ENCODE peak calls at places on chromosomes 4 and X, in four cellular contexts. E, M, H and S are unnamed samples.

GRCh38 chr4:125049711-125050110 is 265.0 kb upstream of the FAT4 start:
- DNase-seq in H (no peak), M (no peak), E (peak; percentile 58), S (no peak)

GRCh38 chrX:109936114-109936513 is 66.8 kb upstream of the TMEM164 start:
- DNase-seq in M (no peak), E (peak; percentile 27), H (no peak), S (no peak)

GRCh38 chr4:140809671-140810070 is 53.5 kb upstream of the TBC1D9 start:
- DNase-seq in E (no peak), H (no peak), M (no peak), S (no peak)

GRCh38 chr4:76716020-76716419 is 181.9 kb downstream of the SOWAHB start:
- DNase-seq in H (no peak), M (no peak), E (no peak), S (no peak)

GRCh38 chr4:105401278-105401677 is 72.6 kb downstream of the PPA2 start:
- DNase-seq in H (no peak), M (no peak), E (peak; percentile 16), S (no peak)

GRCh38 chr4:22514001-22514400 is 1.9 kb downstream of the ADGRA3 start:
- DNase-seq in M (no peak), E (peak; percentile 91), H (no peak), S (no peak)

GRCh38 chr4:151219938-151220337 is 57.0 kb upstream of the PRSS48 start:
- DNase-seq in E (no peak), M (no peak), H (no peak), S (no peak)

GRCh38 chrX:132612990-132613564 is 124.2 kb upstream of the MBNL3 start:
- DNase-seq in M (no peak), E (peak; percentile 4), H (no peak), S (peak; percentile 46)

GRCh38 chrX:16950423-16950822 is 4.0 kb downstream of the REPS2 start:
- DNase-seq in M (no peak), H (no peak), E (no peak), S (no peak)

GRCh38 chr4:124806403-124806802 is 93.9 kb upstream of the ANKRD50 start:
- DNase-seq in H (no peak), M (peak; percentile 4), E (peak; percentile 63), S (no peak)

GRCh38 chr4:70844180-70844579 is 4.5 kb upstream of the GRSF1 start:
- DNase-seq in E (no peak), H (no peak), M (no peak), S (no peak)

GRCh38 chr4:70849277-70849676 is 9.6 kb upstream of the GRSF1 start:
- DNase-seq in E (no peak), H (no peak), M (no peak), S (no peak)
- H3K9ac ChIP-seq in E (no peak overlapping the region), H (no peak overlapping the region), M (no peak overlapping the region), S (no peak overlapping the region)

DNA sequence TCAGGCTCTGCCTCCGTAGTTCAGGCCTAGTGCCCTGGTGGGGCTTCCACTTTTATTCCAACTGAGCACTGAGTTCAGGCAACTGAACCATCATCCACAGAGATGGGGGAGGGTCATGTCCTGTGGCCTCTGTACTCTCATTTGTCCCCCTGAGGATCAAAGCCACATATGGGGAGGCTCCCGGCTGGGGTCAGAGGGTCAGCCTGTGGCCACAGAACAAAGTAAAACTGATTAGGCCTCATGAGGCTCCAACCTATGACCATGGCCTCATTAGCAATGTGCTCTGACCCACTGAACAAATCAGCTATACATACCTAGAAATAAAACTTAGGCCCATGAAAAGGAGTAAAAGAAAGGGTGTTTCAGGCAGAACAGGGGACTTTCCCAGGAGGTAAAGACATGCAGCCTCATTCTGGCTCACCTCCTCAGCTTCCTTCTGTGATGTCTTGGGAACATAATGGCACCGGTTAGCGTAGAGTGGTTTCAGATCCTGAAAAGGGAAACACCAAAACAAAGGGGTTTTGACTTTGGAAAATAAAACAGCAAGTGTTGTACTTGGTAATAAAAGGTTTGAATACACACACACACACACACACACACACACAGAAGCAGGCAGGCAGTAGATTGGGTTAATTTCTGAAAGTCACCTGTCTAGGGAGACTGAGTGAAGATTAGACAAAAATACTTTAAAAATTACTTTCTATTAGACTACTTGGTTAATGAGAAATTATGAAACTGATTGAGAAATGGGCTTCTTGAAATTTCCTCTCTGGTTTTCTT is 24.3 kb downstream of the TMEM255A start:
- DNase-seq in M (no peak), H (no peak), E (no peak), S (no peak)
- H3K9ac ChIP-seq in M (no peak overlapping the region), H (no peak overlapping the region), E (no peak overlapping the region), S (no peak overlapping the region)

DNA sequence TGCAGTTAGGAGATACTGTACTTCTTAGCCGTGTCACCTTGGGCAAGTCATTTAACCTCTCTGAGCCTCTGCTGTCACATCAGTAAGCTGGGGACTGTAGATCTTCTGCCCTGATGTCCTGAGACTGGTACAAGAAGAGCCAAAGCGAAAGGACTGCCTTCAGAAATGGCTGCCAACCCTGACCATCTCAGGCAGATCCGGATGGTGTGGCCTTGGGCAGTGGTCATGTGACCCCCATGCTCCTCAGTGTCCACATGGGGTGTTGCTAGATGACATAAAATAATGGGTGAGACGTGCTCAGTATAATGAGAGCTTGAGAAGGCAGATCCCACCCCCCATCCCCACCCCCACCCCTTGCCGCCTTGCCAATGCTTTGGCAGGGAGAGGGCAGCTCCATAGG is 60.4 kb upstream of the MTM1 start:
- DNase-seq in H (no peak), E (no peak), M (no peak), S (no peak)
- H3K9ac ChIP-seq in H (no peak overlapping the region), E (no peak overlapping the region), M (no peak overlapping the region), S (no peak overlapping the region)

DNA sequence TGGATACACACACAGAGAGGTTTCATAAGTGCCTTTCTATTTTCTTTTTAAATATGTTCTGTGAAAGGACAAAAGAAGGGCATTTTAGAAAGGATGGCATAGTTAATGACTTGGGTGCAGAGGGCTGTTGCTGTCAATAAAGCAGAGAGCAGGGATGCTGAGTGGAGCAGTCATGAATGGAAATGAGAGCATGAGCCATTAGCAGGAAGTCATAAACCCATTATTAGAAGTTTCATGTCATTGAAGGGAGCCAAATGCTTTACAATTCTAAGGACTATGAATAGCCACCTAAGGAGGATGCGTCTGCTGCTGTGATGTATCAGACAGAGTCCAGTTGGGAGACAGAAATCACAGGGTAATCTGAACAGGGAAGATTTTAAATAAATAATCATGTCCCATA is 47.7 kb upstream of the WDR19 start:
- DNase-seq in E (peak; percentile 1), M (no peak), H (no peak), S (no peak)
- H3K9ac ChIP-seq in E (peak overlapping the region; percentile 58), M (no peak overlapping the region), H (no peak overlapping the region), S (no peak overlapping the region)

DNA sequence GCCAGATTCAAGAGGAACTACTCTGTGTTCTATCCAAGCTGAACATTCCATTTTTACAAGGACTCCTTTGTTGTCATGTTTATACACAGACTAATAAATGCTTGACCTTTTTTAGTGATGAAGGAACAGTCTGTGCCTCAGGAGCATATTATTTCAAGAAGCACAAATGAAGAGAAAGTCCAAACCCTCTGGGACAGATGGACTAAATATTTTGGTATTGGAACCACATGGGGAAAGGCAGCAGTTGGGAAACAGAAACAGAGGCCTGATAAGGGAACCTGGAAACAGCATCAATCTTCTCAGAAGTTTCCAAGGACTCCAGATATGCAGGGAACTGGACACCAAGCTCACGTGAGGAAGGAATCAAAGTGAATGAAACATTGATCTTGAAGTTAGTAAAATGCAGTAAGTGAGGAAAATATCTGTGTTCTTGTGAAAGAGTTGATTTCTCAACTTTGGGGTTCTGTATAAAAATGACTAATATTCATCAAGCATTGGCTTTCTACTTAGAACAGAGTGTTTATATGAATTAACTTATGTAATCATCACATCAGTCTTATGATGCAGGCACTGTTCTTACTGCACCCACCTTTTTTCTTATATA is 149.0 kb upstream of the JADE1 start:
- DNase-seq in E (peak; percentile 74), H (no peak), M (no peak), S (no peak)
- H3K9ac ChIP-seq in E (no peak overlapping the region), H (no peak overlapping the region), M (no peak overlapping the region), S (no peak overlapping the region)

GRCh38 chrX:18353931-18354368 is 538 bp downstream of the SCML2 start:
- DNase-seq in H (peak; percentile 11), M (no peak), E (no peak), S (no peak)
- H3K9ac ChIP-seq in H (peak overlapping the region; percentile 84), M (no peak overlapping the region), E (no peak overlapping the region), S (no peak overlapping the region)

GRCh38 chr4:111043286-111043685 is 420.4 kb upstream of the PITX2 start:
- DNase-seq in H (no peak), E (no peak), M (no peak), S (no peak)
- H3K9ac ChIP-seq in H (no peak overlapping the region), E (no peak overlapping the region), M (no peak overlapping the region), S (no peak overlapping the region)